ENCODE peak calls at places on chromosome 22, in six cellular contexts. One of them, this sample, is unnamed.

GRCh38 chr22:31857247-31857646 is 87.1 kb upstream of the YWHAH start:
- DNase-seq in fibroblast of lung: no peak
- DNase-seq in lower lobe of right lung: no peak
- DNase-seq in sigmoid colon: no peak
- DNase-seq in heart left ventricle: no peak
- DNase-seq in right atrium auricular region: no peak
- DNase-seq in this sample: no peak

GRCh38 chr22:35014812-35015211 is 51.1 kb upstream of the ISX start:
- DNase-seq in fibroblast of lung: no peak
- DNase-seq in lower lobe of right lung: no peak
- DNase-seq in sigmoid colon: no peak
- DNase-seq in heart left ventricle: no peak
- DNase-seq in right atrium auricular region: no peak
- DNase-seq in this sample: no peak

GRCh38 chr22:32916025-32916424 is 114.5 kb downstream of the TIMP3 start:
- DNase-seq in fibroblast of lung: no peak
- DNase-seq in lower lobe of right lung: no peak
- DNase-seq in sigmoid colon: no peak
- DNase-seq in heart left ventricle: no peak
- DNase-seq in right atrium auricular region: no peak
- DNase-seq in this sample: no peak

GRCh38 chr22:36587289-36588154 is 58.6 kb upstream of the EIF3D start:
- DNase-seq in fibroblast of lung: peak; percentile 47
- DNase-seq in lower lobe of right lung: no peak
- DNase-seq in sigmoid colon: no peak
- DNase-seq in heart left ventricle: no peak
- DNase-seq in right atrium auricular region: no peak
- DNase-seq in this sample: no peak

GRCh38 chr22:50267591-50268390 is 2.4 kb downstream of the MAPK11 start:
- DNase-seq in fibroblast of lung: peak; percentile 41
- DNase-seq in lower lobe of right lung: peak; percentile 76
- DNase-seq in sigmoid colon: peak; percentile 82
- DNase-seq in heart left ventricle: peak; percentile 69
- DNase-seq in right atrium auricular region: no peak
- DNase-seq in this sample: peak; percentile 63

GRCh38 chr22:50201191-50202129 is 649 bp downstream of the SELENOO start:
- DNase-seq in fibroblast of lung: no peak
- DNase-seq in lower lobe of right lung: no peak
- DNase-seq in sigmoid colon: no peak
- DNase-seq in heart left ventricle: no peak
- DNase-seq in right atrium auricular region: no peak
- DNase-seq in this sample: peak; percentile 47

GRCh38 chr22:41555325-41555724 is 5.5 kb upstream of the CSDC2 start:
- DNase-seq in fibroblast of lung: peak; percentile 35
- DNase-seq in lower lobe of right lung: no peak
- DNase-seq in sigmoid colon: no peak
- DNase-seq in heart left ventricle: no peak
- DNase-seq in right atrium auricular region: no peak
- DNase-seq in this sample: no peak

GRCh38 chr22:50074551-50075042 is 10.6 kb downstream of the MLC1 start:
- DNase-seq in fibroblast of lung: no peak
- DNase-seq in lower lobe of right lung: no peak
- DNase-seq in sigmoid colon: no peak
- DNase-seq in heart left ventricle: no peak
- DNase-seq in right atrium auricular region: no peak
- DNase-seq in this sample: no peak

GRCh38 chr22:41256254-41256897 is 15.6 kb upstream of the CHADL start:
- DNase-seq in fibroblast of lung: peak; percentile 80
- DNase-seq in lower lobe of right lung: no peak
- DNase-seq in sigmoid colon: no peak
- DNase-seq in heart left ventricle: no peak
- DNase-seq in right atrium auricular region: no peak
- DNase-seq in this sample: no peak

GRCh38 chr22:37345863-37346514 is 63.7 kb downstream of the CYTH4 start:
- DNase-seq in fibroblast of lung: peak; percentile 92
- DNase-seq in lower lobe of right lung: no peak
- DNase-seq in sigmoid colon: no peak
- DNase-seq in heart left ventricle: no peak
- DNase-seq in right atrium auricular region: no peak
- DNase-seq in this sample: no peak

GRCh38 chr22:37163618-37164534 is 14.2 kb upstream of the IL2RB start:
- DNase-seq in fibroblast of lung: no peak
- DNase-seq in lower lobe of right lung: peak; percentile 35
- DNase-seq in sigmoid colon: no peak
- DNase-seq in heart left ventricle: no peak
- DNase-seq in right atrium auricular region: no peak
- DNase-seq in this sample: no peak

GRCh38 chr22:35629406-35630234 is 12.5 kb upstream of the MB start:
- DNase-seq in fibroblast of lung: peak; percentile 99
- DNase-seq in lower lobe of right lung: peak; percentile 63
- DNase-seq in sigmoid colon: peak; percentile 91
- DNase-seq in heart left ventricle: peak; percentile 77
- DNase-seq in right atrium auricular region: peak; percentile 91
- DNase-seq in this sample: no peak

GRCh38 chr22:46681010-46681409 is 57.0 kb downstream of the CERK start:
- DNase-seq in fibroblast of lung: no peak
- DNase-seq in lower lobe of right lung: no peak
- DNase-seq in sigmoid colon: no peak
- DNase-seq in heart left ventricle: no peak
- DNase-seq in right atrium auricular region: no peak
- DNase-seq in this sample: no peak

GRCh38 chr22:24536089-24536488 is 18.8 kb downstream of the GUCD1 start:
- DNase-seq in fibroblast of lung: no peak
- DNase-seq in lower lobe of right lung: no peak
- DNase-seq in sigmoid colon: no peak
- DNase-seq in heart left ventricle: no peak
- DNase-seq in right atrium auricular region: no peak
- DNase-seq in this sample: no peak

GRCh38 chr22:50507421-50507990 is at the start of gene LMF2:
- DNase-seq in fibroblast of lung: no peak
- DNase-seq in lower lobe of right lung: peak; percentile 94
- DNase-seq in sigmoid colon: peak; percentile 94
- DNase-seq in heart left ventricle: peak; percentile 91
- DNase-seq in right atrium auricular region: peak; percentile 87
- DNase-seq in this sample: peak; percentile 90

GRCh38 chr22:42356547-42356946 is 75.7 kb downstream of the NFAM1 start:
- DNase-seq in fibroblast of lung: no peak
- DNase-seq in lower lobe of right lung: no peak
- DNase-seq in sigmoid colon: no peak
- DNase-seq in heart left ventricle: no peak
- DNase-seq in right atrium auricular region: no peak
- DNase-seq in this sample: no peak

GRCh38 chr22:47345025-47345424 is 582.6 kb downstream of the TBC1D22A start:
- DNase-seq in fibroblast of lung: no peak
- DNase-seq in lower lobe of right lung: no peak
- DNase-seq in sigmoid colon: no peak
- DNase-seq in heart left ventricle: no peak
- DNase-seq in right atrium auricular region: no peak
- DNase-seq in this sample: no peak

GRCh38 chr22:47176573-47177333 is 414.3 kb downstream of the TBC1D22A start:
- DNase-seq in fibroblast of lung: no peak
- DNase-seq in lower lobe of right lung: peak; percentile 37
- DNase-seq in sigmoid colon: peak; percentile 53
- DNase-seq in heart left ventricle: no peak
- DNase-seq in right atrium auricular region: no peak
- DNase-seq in this sample: no peak

GRCh38 chr22:41021039-41021654 is 70.0 kb downstream of the RBX1 start:
- DNase-seq in fibroblast of lung: no peak
- DNase-seq in lower lobe of right lung: peak; percentile 55
- DNase-seq in sigmoid colon: peak; percentile 65
- DNase-seq in heart left ventricle: no peak
- DNase-seq in right atrium auricular region: no peak
- DNase-seq in this sample: peak; percentile 24

GRCh38 chr22:28815101-28815500 is 14.7 kb upstream of the XBP1 start:
- DNase-seq in fibroblast of lung: no peak
- DNase-seq in lower lobe of right lung: no peak
- DNase-seq in sigmoid colon: no peak
- DNase-seq in heart left ventricle: no peak
- DNase-seq in right atrium auricular region: no peak
- DNase-seq in this sample: no peak

GRCh38 chr22:29700949-29701927 is 18.6 kb upstream of the CABP7 start:
- DNase-seq in fibroblast of lung: no peak
- DNase-seq in lower lobe of right lung: no peak
- DNase-seq in sigmoid colon: no peak
- DNase-seq in heart left ventricle: no peak
- DNase-seq in right atrium auricular region: no peak
- DNase-seq in this sample: no peak

GRCh38 chr22:24427500-24428164 is at the start of gene ADORA2A:
- DNase-seq in fibroblast of lung: no peak
- DNase-seq in lower lobe of right lung: peak; percentile 76
- DNase-seq in sigmoid colon: no peak
- DNase-seq in heart left ventricle: peak; percentile 55
- DNase-seq in right atrium auricular region: no peak
- DNase-seq in this sample: no peak

GRCh38 chr22:39959640-39960447 is at the start of gene TMA7B:
- DNase-seq in fibroblast of lung: peak; percentile 52
- DNase-seq in lower lobe of right lung: no peak
- DNase-seq in sigmoid colon: no peak
- DNase-seq in heart left ventricle: peak; percentile 38
- DNase-seq in right atrium auricular region: no peak
- DNase-seq in this sample: no peak

GRCh38 chr22:39958916-39959639 is 1.1 kb upstream of the TMA7B start:
- DNase-seq in fibroblast of lung: no peak
- DNase-seq in lower lobe of right lung: no peak
- DNase-seq in sigmoid colon: no peak
- DNase-seq in heart left ventricle: no peak
- DNase-seq in right atrium auricular region: no peak
- DNase-seq in this sample: no peak

GRCh38 chr22:39958009-39958711 is 2.0 kb upstream of the TMA7B start:
- DNase-seq in fibroblast of lung: no peak
- DNase-seq in lower lobe of right lung: no peak
- DNase-seq in sigmoid colon: no peak
- DNase-seq in heart left ventricle: no peak
- DNase-seq in right atrium auricular region: no peak
- DNase-seq in this sample: no peak

GRCh38 chr22:39962071-39962470 is 1.9 kb downstream of the TMA7B start:
- DNase-seq in fibroblast of lung: no peak
- DNase-seq in lower lobe of right lung: no peak
- DNase-seq in sigmoid colon: no peak
- DNase-seq in heart left ventricle: no peak
- DNase-seq in right atrium auricular region: no peak
- DNase-seq in this sample: no peak

GRCh38 chr22:39960791-39961746 is 872 bp downstream of the TMA7B start:
- DNase-seq in fibroblast of lung: peak; percentile 92
- DNase-seq in lower lobe of right lung: no peak
- DNase-seq in sigmoid colon: no peak
- DNase-seq in heart left ventricle: no peak
- DNase-seq in right atrium auricular region: no peak
- DNase-seq in this sample: no peak
- H3K27me3 ChIP-seq in fibroblast of lung: no peaks in the 10 kb centered on the region
- H3K27me3 ChIP-seq in lower lobe of right lung: peaks cover 15% of the 10 kb centered on the region
- H3K27me3 ChIP-seq in sigmoid colon: no peaks in the 10 kb centered on the region
- H3K27me3 ChIP-seq in heart left ventricle: peaks cover 3% of the 10 kb centered on the region
- H3K27me3 ChIP-seq in right atrium auricular region: no peaks in the 10 kb centered on the region
- H3K27me3 ChIP-seq in this sample: no peaks in the 10 kb centered on the region

DNA sequence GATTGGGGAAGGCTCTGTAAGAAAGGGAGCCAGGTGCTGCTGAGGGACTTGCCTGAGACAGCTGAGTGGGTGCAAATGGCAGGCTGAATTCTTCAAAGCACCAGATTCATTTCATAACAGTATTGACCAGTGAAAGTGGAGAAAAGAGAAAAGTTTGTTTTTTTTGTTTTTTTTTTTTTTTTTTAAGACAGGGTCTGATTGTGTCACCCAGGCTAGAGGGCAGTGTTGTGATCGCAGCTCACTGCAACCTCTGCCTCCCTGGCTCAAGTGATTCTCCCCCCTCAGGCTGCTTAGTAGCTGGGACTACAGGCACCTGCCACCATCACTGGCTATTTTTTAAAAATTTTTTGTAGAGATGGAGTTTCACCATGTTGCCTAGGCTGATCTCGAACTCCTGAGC is 494.0 kb downstream of the MIAT start:
- DNase-seq in fibroblast of lung: no peak
- DNase-seq in lower lobe of right lung: no peak
- DNase-seq in sigmoid colon: no peak
- DNase-seq in heart left ventricle: no peak
- DNase-seq in right atrium auricular region: no peak
- DNase-seq in this sample: no peak
- TF ChIP-seq CTCF in fibroblast of lung: no peak
- TF ChIP-seq CTCF in lower lobe of right lung: no peak
- TF ChIP-seq CTCF in sigmoid colon: no peak
- TF ChIP-seq CTCF in heart left ventricle: no peak
- TF ChIP-seq CTCF in right atrium auricular region: no peak
- TF ChIP-seq CTCF in this sample: no peak

DNA sequence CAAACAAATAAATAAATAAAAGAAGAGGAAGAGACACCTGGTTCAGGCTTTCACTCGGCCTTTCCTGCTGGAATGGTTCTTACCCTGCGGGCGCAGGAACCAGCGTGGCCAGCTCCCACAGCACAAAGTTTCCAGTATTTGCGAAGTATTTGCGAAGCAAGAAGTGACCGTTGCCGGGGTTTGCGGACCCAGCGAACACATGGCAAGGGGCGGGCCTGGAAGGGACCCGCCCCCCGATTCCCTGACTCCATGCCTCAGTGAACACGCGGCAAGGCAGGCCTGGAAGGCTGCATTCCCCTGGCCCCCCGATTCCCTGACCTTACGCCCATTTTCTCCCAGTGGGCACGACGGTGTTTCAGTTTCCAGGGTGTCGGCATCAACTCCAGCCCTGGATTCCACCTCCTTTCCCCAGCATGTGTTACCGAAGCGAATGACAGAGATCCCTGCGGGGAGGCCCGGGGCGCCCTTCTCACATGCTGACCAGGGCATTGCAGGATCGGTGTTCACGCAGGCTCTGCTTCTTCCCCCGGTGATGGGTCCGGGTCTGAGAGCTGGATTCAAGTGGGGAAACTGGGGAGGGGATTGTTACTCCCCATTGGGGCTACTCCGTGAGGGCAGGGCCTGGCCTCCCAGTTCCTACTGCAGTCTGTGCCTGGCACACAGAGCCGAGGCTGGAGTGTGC is 102.8 kb downstream of the MPPED1 start:
- DNase-seq in fibroblast of lung: no peak
- DNase-seq in lower lobe of right lung: peak; percentile 32
- DNase-seq in sigmoid colon: no peak
- DNase-seq in heart left ventricle: no peak
- DNase-seq in right atrium auricular region: no peak
- DNase-seq in this sample: no peak
- H3K27me3 ChIP-seq in fibroblast of lung: no peaks in the 10 kb centered on the region
- H3K27me3 ChIP-seq in lower lobe of right lung: peaks cover 13% of the 10 kb centered on the region
- H3K27me3 ChIP-seq in sigmoid colon: no peaks in the 10 kb centered on the region
- H3K27me3 ChIP-seq in heart left ventricle: no peaks in the 10 kb centered on the region
- H3K27me3 ChIP-seq in right atrium auricular region: no peaks in the 10 kb centered on the region
- H3K27me3 ChIP-seq in this sample: no peaks in the 10 kb centered on the region

GRCh38 chr22:48574776-48575566 is 1252.7 kb downstream of the BRD1 start:
- DNase-seq in fibroblast of lung: peak; percentile 17
- DNase-seq in lower lobe of right lung: peak; percentile 52
- DNase-seq in sigmoid colon: no peak
- DNase-seq in heart left ventricle: no peak
- DNase-seq in right atrium auricular region: no peak
- DNase-seq in this sample: no peak
- TF ChIP-seq CTCF in fibroblast of lung: peak; percentile 10
- TF ChIP-seq CTCF in lower lobe of right lung: peak; percentile 19
- TF ChIP-seq CTCF in sigmoid colon: peak; percentile 15
- TF ChIP-seq CTCF in heart left ventricle: peak; percentile 26
- TF ChIP-seq CTCF in right atrium auricular region: peak; percentile 53
- TF ChIP-seq CTCF in this sample: no peak

This sample was measured in Caco-2.